ENCODE peak calls at places on chromosomes 12 and 14, in seven cellular contexts. R is erythroblast, K is uterus, M is K562, C is IMR-90, P is ovary, Z is A549. S is an unnamed sample.
A peak's percentile ranks its signal among the peaks of the same experiment; 100 is the strongest.

GRCh38 chr12:51357374-51358047 is 11.0 kb upstream of the CELA1 start:
- DNase-seq in R (no peak), K (no peak), M (no peak), C (no peak), P (no peak), Z (no peak), S (no peak)

GRCh38 chr12:25797335-25797863 is 161.1 kb upstream of the RASSF8 start:
- DNase-seq in R (no peak), K (no peak), M (no peak), C (no peak), P (no peak), Z (no peak), S (no peak)

GRCh38 chr12:132360906-132361777 is 31.8 kb upstream of the GALNT9 start:
- DNase-seq in R (no peak), K (no peak), M (no peak), C (no peak), P (no peak), Z (no peak), S (no peak)

GRCh38 chr12:126582231-126582630 is 1517.0 kb downstream of the AACS start:
- DNase-seq in R (no peak), K (no peak), M (no peak), C (no peak), P (no peak), Z (no peak), S (peak; percentile 19)

GRCh38 chr14:36241183-36241582 is 64.7 kb upstream of the PTCSC3 start:
- DNase-seq in R (no peak), K (no peak), M (peak; percentile 17), C (no peak), P (no peak), Z (no peak), S (no peak)

GRCh38 chr14:103329421-103330347 is 4.4 kb upstream of the EIF5 start:
- DNase-seq in R (no peak), K (no peak), M (peak; percentile 58), C (peak; percentile 40), P (no peak), Z (peak; percentile 35), S (no peak)

GRCh38 chr12:100267603-100268281 is 765 bp downstream of the SCYL2 start:
- DNase-seq in R (peak; percentile 68), K (no peak), M (peak; percentile 37), C (peak; percentile 37), P (no peak), Z (no peak), S (no peak)

GRCh38 chr12:42574879-42575278 is 14.7 kb downstream of the PRICKLE1 start:
- DNase-seq in R (no peak), K (no peak), M (no peak), C (no peak), P (no peak), Z (no peak), S (no peak)

GRCh38 chr14:69079188-69079742 is 73.7 kb downstream of the DCAF5 start:
- DNase-seq in R (no peak), K (no peak), M (no peak), C (peak; percentile 88), P (no peak), Z (peak; percentile 44), S (no peak)

GRCh38 chr14:76084374-76084773 is 67.3 kb upstream of the GPATCH2L start:
- DNase-seq in R (no peak), K (no peak), M (no peak), C (no peak), P (no peak), Z (no peak), S (no peak)

GRCh38 chr14:24323341-24323740 is 11.5 kb downstream of the ADCY4 start:
- DNase-seq in R (no peak), K (no peak), M (no peak), C (no peak), P (no peak), Z (no peak), S (no peak)

GRCh38 chr14:60817113-60817512 is 82.6 kb downstream of the MNAT1 start:
- DNase-seq in R (no peak), K (no peak), M (no peak), C (no peak), P (no peak), Z (no peak), S (no peak)

GRCh38 chr12:51320695-51321320 is 3.2 kb downstream of the BIN2 start:
- DNase-seq in R (peak; percentile 31), K (no peak), M (peak; percentile 88), C (peak; percentile 26), P (no peak), Z (no peak), S (no peak)

GRCh38 chr14:23610090-23610814 is 25.9 kb upstream of the DHRS2 start:
- DNase-seq in R (no peak), K (no peak), M (no peak), C (no peak), P (no peak), Z (no peak), S (no peak)

GRCh38 chr12:118311666-118312065 is 61.0 kb downstream of the TAOK3 start:
- DNase-seq in R (no peak), K (no peak), M (no peak), C (no peak), P (no peak), Z (no peak), S (no peak)

GRCh38 chr14:65824285-65824977 is 411.9 kb downstream of the FUT8 start:
- DNase-seq in R (peak; percentile 77), K (peak; percentile 35), M (peak; percentile 60), C (peak; percentile 70), P (peak; percentile 37), Z (peak; percentile 58), S (peak; percentile 26)

GRCh38 chr14:105846312-105846711 is 319.9 kb downstream of the TMEM121 start:
- DNase-seq in R (no peak), K (no peak), M (no peak), C (no peak), P (no peak), Z (no peak), S (no peak)

GRCh38 chr14:52949711-52950409 is 990 bp downstream of the FERMT2 start:
- DNase-seq in R (no peak), K (peak; percentile 30), M (no peak), C (peak; percentile 46), P (no peak), Z (peak; percentile 51), S (peak; percentile 38)

GRCh38 chr12:64390275-64390851 is at the start of gene C12orf56:
- DNase-seq in R (peak; percentile 38), K (no peak), M (no peak), C (no peak), P (no peak), Z (peak; percentile 84), S (no peak)

GRCh38 chr12:88553941-88554658 is 26.2 kb downstream of the KITLG start:
- DNase-seq in R (no peak), K (no peak), M (no peak), C (peak; percentile 64), P (no peak), Z (no peak), S (no peak)

GRCh38 chr14:104066719-104067118 is 18.8 kb upstream of the ASPG start:
- DNase-seq in R (no peak), K (no peak), M (no peak), C (no peak), P (no peak), Z (no peak), S (no peak)

GRCh38 chr12:108399514-108399913 is 60.4 kb upstream of the CMKLR1 start:
- DNase-seq in R (no peak), K (peak; percentile 65), M (no peak), C (no peak), P (peak; percentile 80), Z (no peak), S (no peak)

GRCh38 chr12:30691122-30691879 is 4.4 kb downstream of the IPO8 start:
- DNase-seq in R (no peak), K (no peak), M (peak; percentile 40), C (peak; percentile 85), P (no peak), Z (peak; percentile 8), S (peak; percentile 45)

GRCh38 chr12:26298785-26299621 is 103.6 kb downstream of the SSPN start:
- DNase-seq in R (no peak), K (peak; percentile 47), M (peak; percentile 41), C (peak; percentile 83), P (no peak), Z (peak; percentile 64), S (peak; percentile 56)

GRCh38 chr12:110853856-110854255 is 7.1 kb downstream of the CCDC63 start:
- DNase-seq in R (no peak), K (no peak), M (no peak), C (no peak), P (no peak), Z (no peak), S (no peak)

GRCh38 chr12:57935839-57936512 is 5.4 kb upstream of the ATP23 start:
- DNase-seq in R (peak; percentile 99), K (peak; percentile 91), M (peak; percentile 98), C (peak; percentile 92), P (peak; percentile 89), Z (peak; percentile 89), S (peak; percentile 67)
- TF ChIP-seq POLR2A in R (peak; percentile 99), K (peak; percentile 19), M (peak; percentile 94), C (peak; percentile 82), P (peak; percentile 73), Z (peak; percentile 81), S (peak; percentile 43)

GRCh38 chr12:6167327-6168280 is 32.6 kb upstream of the CD9 start:
- DNase-seq in R (peak; percentile 26), K (peak; percentile 62), M (peak; percentile 87), C (peak; percentile 99), P (peak; percentile 32), Z (peak; percentile 44), S (peak; percentile 75)
- TF ChIP-seq POLR2A in R (peak; percentile 41), K (no peak), M (no peak), C (peak; percentile 46), P (no peak), Z (no peak), S (no peak)

GRCh38 chr14:101820283-101820798 is 58.8 kb downstream of the PPP2R5C start:
- DNase-seq in R (no peak), K (no peak), M (no peak), C (no peak), P (no peak), Z (no peak), S (no peak)
- TF ChIP-seq POLR2A in R (no peak), K (no peak), M (no peak), C (no peak), P (no peak), Z (no peak), S (no peak)

GRCh38 chr14:94617988-94618822 is 6.0 kb downstream of the SERPINA3 start:
- DNase-seq in R (no peak), K (no peak), M (no peak), C (no peak), P (no peak), Z (no peak), S (no peak)

GRCh38 chr14:94622653-94623421 is 10.6 kb downstream of the SERPINA3 start:
- DNase-seq in R (no peak), K (no peak), M (no peak), C (no peak), P (no peak), Z (no peak), S (no peak)

GRCh38 chr14:94619297-94619696 is 7.1 kb downstream of the SERPINA3 start:
- DNase-seq in R (no peak), K (no peak), M (no peak), C (no peak), P (no peak), Z (no peak), S (no peak)

GRCh38 chr14:94621358-94622134 is 9.4 kb downstream of the SERPINA3 start:
- DNase-seq in R (no peak), K (no peak), M (no peak), C (no peak), P (no peak), Z (no peak), S (no peak)

DNA sequence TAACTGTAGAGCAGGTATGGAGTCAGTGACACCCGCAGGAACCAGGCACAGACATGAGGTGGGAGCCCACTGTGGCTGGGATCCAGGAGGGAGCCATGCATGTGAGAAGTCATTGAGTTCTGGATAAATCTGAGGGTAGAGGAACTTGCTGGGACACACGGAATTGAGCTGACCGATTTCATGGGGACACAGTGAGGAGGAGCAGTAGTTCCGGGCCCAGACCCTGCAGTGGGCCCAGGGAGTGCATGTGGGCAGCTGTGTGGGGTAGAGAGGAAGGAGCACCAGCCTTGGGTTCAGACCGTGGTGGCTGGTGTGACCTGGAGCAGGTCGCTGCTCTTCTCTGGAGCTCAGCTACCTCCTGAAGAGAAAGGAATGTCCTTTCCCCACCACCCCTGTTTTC is 8.4 kb downstream of the SERPINA3 start:
- DNase-seq in R (no peak), K (no peak), M (no peak), C (no peak), P (no peak), Z (no peak), S (no peak)
- TF ChIP-seq POLR2A in R (no peak), K (no peak), M (no peak), C (no peak), P (no peak), Z (no peak), S (no peak)